ENCODE peak calls at places on chromosomes 16 and 17, in four cellular contexts. One of them, this sample, is unnamed.

GRCh38 chr16:74603848-74604247 is 3.1 kb downstream of the GLG1 start:
- DNase-seq in heart left ventricle: no peak
- DNase-seq in stimulated activated CD8-positive, alpha-beta memory T cell treated with anti-CD3 and anti-CD28 coated beads, Interleukin-7, amount 100 ng/mL, for 1 hour: no peak
- DNase-seq in COR-L47: no peak
- DNase-seq in this sample: no peak

GRCh38 chr16:81796035-81796434 is 16.9 kb downstream of the PLCG2 start:
- DNase-seq in heart left ventricle: no peak
- DNase-seq in stimulated activated CD8-positive, alpha-beta memory T cell treated with anti-CD3 and anti-CD28 coated beads, Interleukin-7, amount 100 ng/mL, for 1 hour: no peak
- DNase-seq in COR-L47: no peak
- DNase-seq in this sample: no peak

GRCh38 chr17:75338335-75338734 is 49.1 kb upstream of the SLC25A19 start:
- DNase-seq in heart left ventricle: no peak
- DNase-seq in stimulated activated CD8-positive, alpha-beta memory T cell treated with anti-CD3 and anti-CD28 coated beads, Interleukin-7, amount 100 ng/mL, for 1 hour: no peak
- DNase-seq in COR-L47: no peak
- DNase-seq in this sample: no peak

GRCh38 chr16:2022723-2023097 is 3.1 kb downstream of the NPW start:
- DNase-seq in heart left ventricle: no peak
- DNase-seq in stimulated activated CD8-positive, alpha-beta memory T cell treated with anti-CD3 and anti-CD28 coated beads, Interleukin-7, amount 100 ng/mL, for 1 hour: no peak
- DNase-seq in COR-L47: no peak
- DNase-seq in this sample: no peak

GRCh38 chr16:86040496-86040895 is 141.5 kb downstream of the IRF8 start:
- DNase-seq in heart left ventricle: no peak
- DNase-seq in stimulated activated CD8-positive, alpha-beta memory T cell treated with anti-CD3 and anti-CD28 coated beads, Interleukin-7, amount 100 ng/mL, for 1 hour: no peak
- DNase-seq in COR-L47: no peak
- DNase-seq in this sample: no peak

GRCh38 chr17:57086069-57086930 is 1.3 kb downstream of the AKAP1 start:
- DNase-seq in heart left ventricle: no peak
- DNase-seq in stimulated activated CD8-positive, alpha-beta memory T cell treated with anti-CD3 and anti-CD28 coated beads, Interleukin-7, amount 100 ng/mL, for 1 hour: no peak
- DNase-seq in COR-L47: peak
- DNase-seq in this sample: no peak

GRCh38 chr17:6435968-6436367 is 1.0 kb upstream of the AIPL1 start:
- DNase-seq in heart left ventricle: peak
- DNase-seq in stimulated activated CD8-positive, alpha-beta memory T cell treated with anti-CD3 and anti-CD28 coated beads, Interleukin-7, amount 100 ng/mL, for 1 hour: peak
- DNase-seq in COR-L47: peak
- DNase-seq in this sample: no peak

GRCh38 chr17:9120471-9120870 is 99.2 kb downstream of the NTN1 start:
- DNase-seq in heart left ventricle: no peak
- DNase-seq in stimulated activated CD8-positive, alpha-beta memory T cell treated with anti-CD3 and anti-CD28 coated beads, Interleukin-7, amount 100 ng/mL, for 1 hour: no peak
- DNase-seq in COR-L47: no peak
- DNase-seq in this sample: no peak

GRCh38 chr16:88007321-88007731 is 56.1 kb downstream of the BANP start:
- DNase-seq in heart left ventricle: no peak
- DNase-seq in stimulated activated CD8-positive, alpha-beta memory T cell treated with anti-CD3 and anti-CD28 coated beads, Interleukin-7, amount 100 ng/mL, for 1 hour: no peak
- DNase-seq in COR-L47: no peak
- DNase-seq in this sample: no peak

GRCh38 chr17:55377885-55378284 is 43.8 kb downstream of the MMD start:
- DNase-seq in heart left ventricle: no peak
- DNase-seq in stimulated activated CD8-positive, alpha-beta memory T cell treated with anti-CD3 and anti-CD28 coated beads, Interleukin-7, amount 100 ng/mL, for 1 hour: no peak
- DNase-seq in COR-L47: no peak
- DNase-seq in this sample: no peak

GRCh38 chr17:57880086-57880456 is 30.2 kb upstream of the MRPS23 start:
- DNase-seq in heart left ventricle: no peak
- DNase-seq in stimulated activated CD8-positive, alpha-beta memory T cell treated with anti-CD3 and anti-CD28 coated beads, Interleukin-7, amount 100 ng/mL, for 1 hour: no peak
- DNase-seq in COR-L47: no peak
- DNase-seq in this sample: no peak

GRCh38 chr16:87423429-87423828 is 31.3 kb downstream of the MAP1LC3B start:
- DNase-seq in heart left ventricle: no peak
- DNase-seq in stimulated activated CD8-positive, alpha-beta memory T cell treated with anti-CD3 and anti-CD28 coated beads, Interleukin-7, amount 100 ng/mL, for 1 hour: no peak
- DNase-seq in COR-L47: no peak
- DNase-seq in this sample: no peak

GRCh38 chr17:65855675-65856074 is 294.2 kb upstream of the AXIN2 start:
- DNase-seq in heart left ventricle: no peak
- DNase-seq in stimulated activated CD8-positive, alpha-beta memory T cell treated with anti-CD3 and anti-CD28 coated beads, Interleukin-7, amount 100 ng/mL, for 1 hour: no peak
- DNase-seq in COR-L47: no peak
- DNase-seq in this sample: no peak

GRCh38 chr17:57630736-57631135 is 114.4 kb downstream of the CCDC182 start:
- DNase-seq in heart left ventricle: no peak
- DNase-seq in stimulated activated CD8-positive, alpha-beta memory T cell treated with anti-CD3 and anti-CD28 coated beads, Interleukin-7, amount 100 ng/mL, for 1 hour: no peak
- DNase-seq in COR-L47: no peak
- DNase-seq in this sample: no peak

GRCh38 chr16:2698103-2698870 is 16.0 kb downstream of the KCTD5 start:
- DNase-seq in heart left ventricle: no peak
- DNase-seq in stimulated activated CD8-positive, alpha-beta memory T cell treated with anti-CD3 and anti-CD28 coated beads, Interleukin-7, amount 100 ng/mL, for 1 hour: no peak
- DNase-seq in COR-L47: no peak
- DNase-seq in this sample: no peak

GRCh38 chr16:85508993-85509392 is 104.1 kb upstream of the GSE1 start:
- DNase-seq in heart left ventricle: no peak
- DNase-seq in stimulated activated CD8-positive, alpha-beta memory T cell treated with anti-CD3 and anti-CD28 coated beads, Interleukin-7, amount 100 ng/mL, for 1 hour: no peak
- DNase-seq in COR-L47: no peak
- DNase-seq in this sample: no peak

GRCh38 chr17:78127888-78128615 is 503 bp downstream of the TMC6 start:
- DNase-seq in heart left ventricle: no peak
- DNase-seq in stimulated activated CD8-positive, alpha-beta memory T cell treated with anti-CD3 and anti-CD28 coated beads, Interleukin-7, amount 100 ng/mL, for 1 hour: no peak
- DNase-seq in COR-L47: no peak
- DNase-seq in this sample: no peak

GRCh38 chr17:19354123-19354522 is 8.4 kb downstream of the B9D1 start:
- DNase-seq in heart left ventricle: no peak
- DNase-seq in stimulated activated CD8-positive, alpha-beta memory T cell treated with anti-CD3 and anti-CD28 coated beads, Interleukin-7, amount 100 ng/mL, for 1 hour: no peak
- DNase-seq in COR-L47: no peak
- DNase-seq in this sample: no peak

GRCh38 chr17:33015716-33016346 is 24.2 kb downstream of the SPACA3 start:
- DNase-seq in heart left ventricle: no peak
- DNase-seq in stimulated activated CD8-positive, alpha-beta memory T cell treated with anti-CD3 and anti-CD28 coated beads, Interleukin-7, amount 100 ng/mL, for 1 hour: no peak
- DNase-seq in COR-L47: no peak
- DNase-seq in this sample: no peak

GRCh38 chr16:30654856-30655255 is 3.4 kb upstream of the FBRS start:
- DNase-seq in heart left ventricle: no peak
- DNase-seq in stimulated activated CD8-positive, alpha-beta memory T cell treated with anti-CD3 and anti-CD28 coated beads, Interleukin-7, amount 100 ng/mL, for 1 hour: no peak
- DNase-seq in COR-L47: no peak
- DNase-seq in this sample: no peak

GRCh38 chr17:40251576-40251975 is 32.5 kb downstream of the WIPF2 start:
- DNase-seq in heart left ventricle: no peak
- DNase-seq in stimulated activated CD8-positive, alpha-beta memory T cell treated with anti-CD3 and anti-CD28 coated beads, Interleukin-7, amount 100 ng/mL, for 1 hour: no peak
- DNase-seq in COR-L47: no peak
- DNase-seq in this sample: no peak

GRCh38 chr16:75361936-75362335 is 71.4 kb downstream of the CFDP1 start:
- DNase-seq in heart left ventricle: no peak
- DNase-seq in stimulated activated CD8-positive, alpha-beta memory T cell treated with anti-CD3 and anti-CD28 coated beads, Interleukin-7, amount 100 ng/mL, for 1 hour: no peak
- DNase-seq in COR-L47: no peak
- DNase-seq in this sample: no peak

This sample was measured in NCI-H774.